ENCODE peak calls at places on chromosomes 12 and 14, in nine cellular contexts. T, A, D, Z, I, N, Q, V and J are unnamed samples.

GRCh38 chr12:93794738-93795137 is 117.6 kb downstream of the CRADD start:
- DNase-seq in T (no peak), A (no peak), D (no peak), Z (no peak), I (no peak), N (no peak), Q (no peak), V (no peak), J (no peak)

GRCh38 chr12:117350140-117350539 is 11.3 kb downstream of the NOS1 start:
- DNase-seq in T (no peak), A (no peak), D (no peak), Z (no peak), I (no peak), N (no peak), Q (no peak), V (no peak), J (no peak)

GRCh38 chr12:25583545-25583944 is 30.5 kb upstream of the LMNTD1 start:
- DNase-seq in T (no peak), A (no peak), D (peak), Z (no peak), I (no peak), N (no peak), Q (peak), V (no peak), J (peak)

GRCh38 chr14:91980157-91980556 is 32.7 kb upstream of the FBLN5 start:
- DNase-seq in T (no peak), A (no peak), D (no peak), Z (no peak), I (no peak), N (peak), Q (peak), V (peak), J (peak)

GRCh38 chr12:24911284-24911791 is 37.6 kb downstream of the BCAT1 start:
- DNase-seq in T (no peak), A (no peak), D (no peak), Z (no peak), I (no peak), N (no peak), Q (peak), V (no peak), J (peak)

GRCh38 chr12:101230547-101230946 is 20.5 kb upstream of the SLC5A8 start:
- DNase-seq in T (no peak), A (no peak), D (no peak), Z (no peak), I (no peak), N (no peak), Q (no peak), V (no peak), J (no peak)

GRCh38 chr14:95533391-95533821 is 1.4 kb upstream of the GLRX5 start:
- DNase-seq in T (no peak), A (no peak), D (no peak), Z (no peak), I (no peak), N (no peak), Q (peak), V (no peak), J (peak)

GRCh38 chr12:52851787-52852186 is 3.0 kb upstream of the KRT78 start:
- DNase-seq in T (no peak), A (no peak), D (no peak), Z (peak), I (no peak), N (no peak), Q (no peak), V (no peak), J (no peak)

GRCh38 chr12:44377443-44378160 is 498.5 kb downstream of the NELL2 start:
- DNase-seq in T (no peak), A (no peak), D (no peak), Z (no peak), I (no peak), N (no peak), Q (no peak), V (no peak), J (no peak)

GRCh38 chr14:104803280-104803915 is 2.5 kb downstream of the ZBTB42 start:
- DNase-seq in T (no peak), A (no peak), D (no peak), Z (no peak), I (peak), N (no peak), Q (no peak), V (no peak), J (no peak)

GRCh38 chr12:110661337-110661972 is 27.5 kb downstream of the HVCN1 start:
- DNase-seq in T (peak), A (no peak), D (no peak), Z (no peak), I (peak), N (peak), Q (no peak), V (no peak), J (no peak)
- TF ChIP-seq POLR2A in T (no peak), A (no peak), D (no peak), Z (no peak), I (no peak), N (no peak), Q (no peak), V (no peak), J (no peak)

GRCh38 chr12:6492838-6493579 is at the start of gene MRPL51:
- DNase-seq in T (peak), A (peak), D (peak), Z (peak), I (peak), N (peak), Q (peak), V (peak), J (peak)
- TF ChIP-seq POLR2A in T (peak), A (peak), D (peak), Z (no peak), I (peak), N (peak), Q (peak), V (peak), J (peak)

DNA sequence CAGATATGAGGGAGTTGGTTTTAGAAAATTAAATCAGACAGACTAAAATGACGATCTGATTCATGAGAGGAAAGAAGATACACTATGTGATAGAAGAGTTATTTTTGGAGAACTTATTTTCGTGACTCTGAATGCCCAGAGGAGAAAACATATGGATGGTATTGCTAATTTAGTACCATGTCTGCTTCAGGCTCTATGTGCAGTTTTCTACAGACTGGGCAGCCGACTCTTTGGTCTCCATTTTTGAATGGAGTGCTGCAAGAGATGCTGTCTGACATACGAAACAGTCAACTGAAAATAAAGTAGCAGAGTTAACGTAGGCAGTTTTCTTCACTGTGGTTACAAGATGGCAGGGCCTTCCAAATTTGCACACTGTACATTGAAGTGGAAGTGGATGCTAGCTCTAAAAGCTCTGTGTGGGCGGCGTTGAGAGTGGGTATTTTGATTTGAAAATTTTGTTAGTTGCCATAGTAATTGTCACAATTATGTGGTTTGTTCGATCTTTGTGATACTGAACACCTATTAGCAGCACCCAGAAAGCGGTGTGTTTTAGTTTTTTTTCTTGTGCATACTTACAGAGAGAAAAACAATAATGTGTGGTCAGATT is 154.8 kb upstream of the ATP2B1 start:
- DNase-seq in T (peak), A (no peak), D (no peak), Z (no peak), I (no peak), N (no peak), Q (no peak), V (no peak), J (no peak)
- TF ChIP-seq POLR2A in T (no peak), A (no peak), D (no peak), Z (no peak), I (no peak), N (no peak), Q (no peak), V (no peak), J (no peak)

GRCh38 chr14:72013606-72014129 is 81.4 kb downstream of the RGS6 start:
- DNase-seq in T (no peak), A (no peak), D (no peak), Z (no peak), I (no peak), N (no peak), Q (no peak), V (no peak), J (no peak)
- TF ChIP-seq POLR2A in T (no peak), A (no peak), D (no peak), Z (no peak), I (no peak), N (no peak), Q (no peak), V (no peak), J (no peak)

DNA sequence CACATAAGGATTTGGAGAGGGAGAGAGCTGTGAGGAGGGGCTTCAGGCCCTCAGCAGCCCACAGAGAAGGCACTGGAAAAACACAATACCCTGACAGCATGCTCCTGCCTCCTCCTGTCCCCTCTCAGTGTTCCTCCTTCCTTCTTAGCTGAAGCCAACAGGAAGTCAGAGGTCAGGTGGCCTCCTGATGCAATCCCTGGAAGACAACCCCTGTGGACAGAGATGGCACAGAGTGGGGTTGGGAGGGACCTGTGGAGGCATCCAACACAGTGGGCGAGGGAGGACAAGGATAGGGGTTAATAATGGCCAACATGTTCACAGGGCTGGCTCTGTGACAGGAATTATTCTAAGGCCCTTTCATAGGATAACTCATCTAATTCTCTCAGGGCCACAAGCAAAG is 15.4 kb upstream of the IFI27L2 start:
- DNase-seq in T (no peak), A (no peak), D (no peak), Z (no peak), I (no peak), N (no peak), Q (no peak), V (no peak), J (no peak)
- TF ChIP-seq POLR2A in T (no peak), A (no peak), D (no peak), Z (no peak), I (no peak), N (no peak), Q (no peak), V (no peak), J (no peak)

GRCh38 chr14:77026930-77027537 is 1.5 kb downstream of the IRF2BPL start:
- DNase-seq in T (peak), A (peak), D (peak), Z (no peak), I (peak), N (peak), Q (peak), V (no peak), J (peak)

GRCh38 chr14:77027538-77028383 is 747 bp downstream of the IRF2BPL start:
- DNase-seq in T (peak), A (peak), D (peak), Z (peak), I (peak), N (peak), Q (peak), V (peak), J (peak)

GRCh38 chr14:77025744-77026165 is 2.8 kb downstream of the IRF2BPL start:
- DNase-seq in T (no peak), A (peak), D (peak), Z (no peak), I (peak), N (no peak), Q (no peak), V (no peak), J (no peak)

GRCh38 chr14:77026166-77026929 is 2.2 kb downstream of the IRF2BPL start:
- DNase-seq in T (no peak), A (peak), D (peak), Z (no peak), I (peak), N (no peak), Q (no peak), V (no peak), J (no peak)

DNA sequence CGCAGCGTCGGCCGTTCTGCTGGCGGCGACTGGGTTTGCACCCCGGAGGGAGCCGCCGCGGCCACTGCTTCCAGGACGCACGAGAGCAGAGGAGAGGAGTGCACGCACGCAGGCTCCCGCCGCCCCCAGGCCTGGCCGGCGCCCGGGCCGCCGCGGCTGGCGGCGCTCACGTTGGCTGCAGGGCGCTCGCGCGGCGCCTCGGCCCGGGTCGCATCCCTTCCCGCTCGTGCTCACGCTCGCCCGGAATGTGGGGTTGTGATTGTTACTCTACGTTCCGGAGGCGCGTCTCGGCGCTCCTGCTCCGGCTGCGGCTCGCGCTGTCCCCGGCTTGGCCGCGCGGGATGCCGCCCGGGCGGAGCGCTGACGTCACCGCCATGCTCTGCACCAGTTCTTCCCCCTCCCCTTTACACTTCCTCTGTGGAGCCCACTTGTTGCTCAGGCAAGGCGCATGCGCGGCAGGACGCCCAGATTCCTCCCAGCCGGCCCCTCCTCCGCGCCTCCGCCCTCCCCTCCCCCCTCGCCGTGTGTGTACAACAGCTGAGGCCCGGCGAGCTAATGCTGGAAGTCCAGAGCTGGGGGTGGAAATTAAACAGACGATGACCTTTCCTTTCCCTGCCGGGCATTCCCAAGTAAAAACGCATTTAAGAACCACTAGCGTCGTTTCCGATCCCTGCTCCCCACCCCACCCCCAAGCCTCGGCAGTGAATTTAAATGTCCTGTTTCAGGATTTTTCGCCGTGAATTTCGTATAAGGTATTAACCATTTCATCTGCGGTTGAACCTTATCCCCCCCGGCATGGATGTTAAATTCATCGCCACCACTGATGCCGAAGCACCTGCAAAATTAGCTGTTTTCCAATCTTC is at the start of gene IRF2BPL:
- DNase-seq in T (peak), A (peak), D (peak), Z (peak), I (peak), N (peak), Q (peak), V (peak), J (peak)
- TF ChIP-seq POLR2A in T (peak), A (peak), D (peak), Z (peak), I (peak), N (peak), Q (no peak), V (peak), J (peak)

GRCh38 chr12:74538491-74539258 is 1.0 kb downstream of the ATXN7L3B start:
- DNase-seq in T (peak), A (no peak), D (no peak), Z (no peak), I (no peak), N (no peak), Q (peak), V (no peak), J (peak)

GRCh38 chr12:74539765-74540526 is 2.3 kb downstream of the ATXN7L3B start:
- DNase-seq in T (no peak), A (no peak), D (no peak), Z (no peak), I (no peak), N (no peak), Q (peak), V (no peak), J (peak)

GRCh38 chr12:74537126-74537706 is 419 bp upstream of the ATXN7L3B start:
- DNase-seq in T (no peak), A (no peak), D (no peak), Z (no peak), I (no peak), N (peak), Q (peak), V (peak), J (peak)

GRCh38 chr12:74539261-74539660 is 1.6 kb downstream of the ATXN7L3B start:
- DNase-seq in T (no peak), A (no peak), D (no peak), Z (no peak), I (no peak), N (no peak), Q (peak), V (no peak), J (peak)

GRCh38 chr12:74537707-74538385 is at the start of gene ATXN7L3B:
- DNase-seq in T (peak), A (peak), D (peak), Z (peak), I (peak), N (peak), Q (peak), V (peak), J (peak)
- TF ChIP-seq POLR2A in T (peak), A (peak), D (peak), Z (no peak), I (peak), N (peak), Q (peak), V (peak), J (peak)

GRCh38 chr12:1594045-1594294 is 411 bp downstream of the FBXL14 start:
- DNase-seq in T (peak), A (peak), D (peak), Z (no peak), I (peak), N (peak), Q (peak), V (peak), J (no peak)

GRCh38 chr12:1593232-1594044 is 943 bp downstream of the FBXL14 start:
- DNase-seq in T (peak), A (peak), D (no peak), Z (peak), I (peak), N (no peak), Q (peak), V (no peak), J (peak)

GRCh38 chr12:1591543-1591942 is 2.8 kb downstream of the FBXL14 start:
- DNase-seq in T (no peak), A (no peak), D (no peak), Z (no peak), I (no peak), N (no peak), Q (no peak), V (no peak), J (no peak)

GRCh38 chr12:1591029-1591428 is 3.4 kb downstream of the FBXL14 start:
- DNase-seq in T (no peak), A (no peak), D (no peak), Z (no peak), I (no peak), N (no peak), Q (peak), V (peak), J (peak)

GRCh38 chr12:1592444-1593231 is 1.7 kb downstream of the FBXL14 start:
- DNase-seq in T (peak), A (no peak), D (no peak), Z (no peak), I (no peak), N (no peak), Q (peak), V (no peak), J (peak)
- TF ChIP-seq POLR2A in T (no peak), A (no peak), D (no peak), Z (no peak), I (no peak), N (peak), Q (no peak), V (no peak), J (no peak)

GRCh38 chr12:125065021-125065752 is at the start of gene AACS:
- DNase-seq in T (peak), A (peak), D (peak), Z (peak), I (peak), N (peak), Q (peak), V (peak), J (peak)
- TF ChIP-seq POLR2A in T (peak), A (peak), D (no peak), Z (no peak), I (peak), N (no peak), Q (peak), V (peak), J (peak)

DNA sequence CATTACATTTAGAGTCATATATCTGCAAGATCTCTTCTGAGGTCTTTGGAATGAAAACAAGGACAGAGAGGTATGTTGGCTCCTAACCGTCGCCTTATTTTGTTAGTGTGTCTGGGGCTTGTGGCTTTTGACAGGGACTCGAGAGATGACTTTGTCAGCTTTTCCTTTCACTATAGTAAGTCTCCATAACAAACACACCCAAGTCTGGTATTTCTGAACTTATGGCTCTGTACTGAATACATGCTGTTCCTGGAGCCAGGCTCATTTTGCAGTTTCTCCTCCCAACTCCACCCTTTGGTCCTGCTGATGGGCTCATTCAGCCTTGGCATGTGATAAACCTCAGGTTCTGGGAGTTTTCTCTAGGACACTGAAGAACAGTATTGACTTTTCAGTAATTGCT is 27.7 kb upstream of the TMED10 start:
- DNase-seq in T (no peak), A (no peak), D (no peak), Z (no peak), I (no peak), N (no peak), Q (no peak), V (no peak), J (no peak)
- TF ChIP-seq POLR2A in T (peak), A (no peak), D (no peak), Z (no peak), I (no peak), N (no peak), Q (no peak), V (no peak), J (no peak)